ENCODE peak calls at places on chromosome 11, in eight cellular contexts. J, D, R, C, I, T, V and Q are unnamed samples.

GRCh38 chr11:95575517-95575916 is 214.1 kb downstream of the FAM76B start:
- DNase-seq in C (no peak), J (no peak), R (no peak), T (no peak), I (no peak), V (no peak), D (no peak), Q (no peak)

GRCh38 chr11:95917188-95918036 is 6.5 kb downstream of the MTMR2 start:
- DNase-seq in T (no peak), C (peak), J (no peak), V (peak), R (no peak), I (no peak), D (peak), Q (peak)

GRCh38 chr11:74870485-74870884 is 78.4 kb downstream of the XRRA1 start:
- DNase-seq in C (peak), V (peak), I (no peak), D (no peak), T (no peak), R (peak), J (no peak), Q (peak)

GRCh38 chr11:20045098-20045688 is 115.1 kb downstream of the DBX1 start:
- DNase-seq in D (no peak), V (no peak), J (no peak), R (no peak), T (no peak), C (no peak), I (no peak), Q (no peak)

GRCh38 chr11:46404476-46405017 is 13.0 kb upstream of the CHRM4 start:
- DNase-seq in T (no peak), J (no peak), I (no peak), C (no peak), V (no peak), R (no peak), D (no peak), Q (no peak)

GRCh38 chr11:27497284-27497866 is 9.2 kb downstream of the LIN7C start:
- DNase-seq in R (no peak), I (no peak), V (peak), D (peak), T (no peak), C (peak), J (no peak), Q (no peak)

GRCh38 chr11:76839326-76839725 is 21.4 kb upstream of the ACER3 start:
- DNase-seq in D (no peak), V (no peak), J (no peak), R (no peak), C (peak), T (no peak), I (no peak), Q (no peak)

GRCh38 chr11:110159491-110159890 is 66.3 kb downstream of the ZC3H12C start:
- DNase-seq in V (no peak), C (peak), D (no peak), T (no peak), R (no peak), J (no peak), I (no peak), Q (no peak)

GRCh38 chr11:20192151-20192550 is 31.9 kb upstream of the DBX1 start:
- DNase-seq in C (no peak), I (no peak), R (no peak), V (no peak), T (no peak), D (no peak), J (no peak), Q (no peak)

GRCh38 chr11:117511483-117511934 is 183.9 kb downstream of the CEP164 start:
- DNase-seq in C (no peak), I (no peak), V (no peak), R (no peak), D (no peak), T (no peak), J (no peak), Q (no peak)

GRCh38 chr11:11662578-11662977 is 40.8 kb upstream of the GALNT18 start:
- DNase-seq in T (no peak), I (no peak), J (no peak), C (no peak), V (no peak), R (no peak), D (no peak), Q (no peak)

GRCh38 chr11:87398913-87399312 is 361.2 kb downstream of the TMEM135 start:
- DNase-seq in C (no peak), V (no peak), I (no peak), J (no peak), T (no peak), D (no peak), R (no peak), Q (no peak)

GRCh38 chr11:45754261-45754709 is 50.7 kb upstream of the SLC35C1 start:
- DNase-seq in D (no peak), J (no peak), V (no peak), I (no peak), T (no peak), C (no peak), R (no peak), Q (no peak)

GRCh38 chr11:106969660-106970059 is 48.6 kb downstream of the GUCY1A2 start:
- DNase-seq in C (no peak), T (no peak), J (no peak), V (no peak), R (no peak), I (no peak), D (no peak), Q (no peak)

GRCh38 chr11:128568166-128568778 is 19.1 kb downstream of the ETS1 start:
- DNase-seq in I (peak), R (no peak), T (no peak), V (no peak), D (no peak), C (no peak), J (no peak), Q (no peak)

GRCh38 chr11:118436639-118437045 is 350 bp downstream of the KMT2A start:
- DNase-seq in J (peak), I (peak), R (no peak), C (peak), V (no peak), D (no peak), T (peak), Q (no peak)

GRCh38 chr11:103170865-103171264 is 61.6 kb downstream of the DYNC2H1 start:
- DNase-seq in J (no peak), R (no peak), C (no peak), D (no peak), V (peak), I (no peak), T (no peak), Q (no peak)

GRCh38 chr11:31628111-31628510 is 118.5 kb downstream of the ELP4 start:
- DNase-seq in J (no peak), V (no peak), C (no peak), R (no peak), D (peak), T (no peak), I (no peak), Q (no peak)

GRCh38 chr11:26621147-26621546 is 49.1 kb upstream of the MUC15 start:
- DNase-seq in D (no peak), C (peak), R (no peak), I (no peak), T (no peak), J (no peak), V (peak), Q (no peak)

GRCh38 chr11:100712618-100713017 is 25.5 kb downstream of the ARHGAP42 start:
- DNase-seq in C (peak), J (no peak), I (no peak), R (no peak), D (no peak), T (no peak), V (no peak), Q (no peak)

GRCh38 chr11:2975594-2975993 is 16.5 kb downstream of the NAP1L4 start:
- DNase-seq in J (no peak), V (peak), I (peak), D (peak), C (peak), R (peak), T (peak), Q (no peak)